ENCODE peak calls at places on chromosomes 1 and 21, in eight cellular contexts. One of them, this sample, is unnamed.

GRCh38 chr1:221778125-221778524 is 36.2 kb upstream of the DUSP10 start:
- DNase-seq in endodermal cell: no peak
- DNase-seq in activated naive CD4-positive, alpha-beta T cell treated with Interleukin-2 at 50 U/mL for 16 hours: no peak
- DNase-seq in H4: no peak
- DNase-seq in AG10803: no peak
- DNase-seq in stimulated activated CD4-positive, alpha-beta T cell treated with anti-CD3 and anti-CD28 coated beads, Interleukin-1b, Interleukin-23, amount 100 ng/mL, for 24 hours: no peak
- DNase-seq in effector memory CD4-positive, alpha-beta T cell: no peak
- DNase-seq in GM12892: no peak
- DNase-seq in this sample: no peak

GRCh38 chr1:10400013-10400412 is 1.1 kb downstream of the PGD start:
- DNase-seq in endodermal cell: peak
- DNase-seq in activated naive CD4-positive, alpha-beta T cell treated with Interleukin-2 at 50 U/mL for 16 hours: no peak
- DNase-seq in H4: no peak
- DNase-seq in AG10803: no peak
- DNase-seq in stimulated activated CD4-positive, alpha-beta T cell treated with anti-CD3 and anti-CD28 coated beads, Interleukin-1b, Interleukin-23, amount 100 ng/mL, for 24 hours: no peak
- DNase-seq in effector memory CD4-positive, alpha-beta T cell: no peak
- DNase-seq in GM12892: no peak
- DNase-seq in this sample: no peak

GRCh38 chr1:14968251-14968812 is 185.2 kb upstream of the TMEM51 start:
- DNase-seq in endodermal cell: no peak
- DNase-seq in activated naive CD4-positive, alpha-beta T cell treated with Interleukin-2 at 50 U/mL for 16 hours: no peak
- DNase-seq in H4: peak
- DNase-seq in AG10803: peak
- DNase-seq in stimulated activated CD4-positive, alpha-beta T cell treated with anti-CD3 and anti-CD28 coated beads, Interleukin-1b, Interleukin-23, amount 100 ng/mL, for 24 hours: no peak
- DNase-seq in effector memory CD4-positive, alpha-beta T cell: no peak
- DNase-seq in GM12892: no peak
- DNase-seq in this sample: no peak

GRCh38 chr1:78095618-78096416 is 50.1 kb downstream of the GIPC2 start:
- DNase-seq in endodermal cell: no peak
- DNase-seq in activated naive CD4-positive, alpha-beta T cell treated with Interleukin-2 at 50 U/mL for 16 hours: no peak
- DNase-seq in H4: no peak
- DNase-seq in AG10803: peak
- DNase-seq in stimulated activated CD4-positive, alpha-beta T cell treated with anti-CD3 and anti-CD28 coated beads, Interleukin-1b, Interleukin-23, amount 100 ng/mL, for 24 hours: no peak
- DNase-seq in effector memory CD4-positive, alpha-beta T cell: no peak
- DNase-seq in GM12892: no peak
- DNase-seq in this sample: no peak

GRCh38 chr1:100722211-100722610 is 2.7 kb downstream of the VCAM1 start:
- DNase-seq in endodermal cell: no peak
- DNase-seq in activated naive CD4-positive, alpha-beta T cell treated with Interleukin-2 at 50 U/mL for 16 hours: no peak
- DNase-seq in H4: no peak
- DNase-seq in AG10803: peak
- DNase-seq in stimulated activated CD4-positive, alpha-beta T cell treated with anti-CD3 and anti-CD28 coated beads, Interleukin-1b, Interleukin-23, amount 100 ng/mL, for 24 hours: no peak
- DNase-seq in effector memory CD4-positive, alpha-beta T cell: no peak
- DNase-seq in GM12892: no peak
- DNase-seq in this sample: no peak

GRCh38 chr21:46325073-46325912 is 1.3 kb downstream of the PCNT start:
- DNase-seq in endodermal cell: peak
- DNase-seq in activated naive CD4-positive, alpha-beta T cell treated with Interleukin-2 at 50 U/mL for 16 hours: peak
- DNase-seq in H4: peak
- DNase-seq in AG10803: peak
- DNase-seq in stimulated activated CD4-positive, alpha-beta T cell treated with anti-CD3 and anti-CD28 coated beads, Interleukin-1b, Interleukin-23, amount 100 ng/mL, for 24 hours: no peak
- DNase-seq in effector memory CD4-positive, alpha-beta T cell: peak
- DNase-seq in GM12892: peak
- DNase-seq in this sample: no peak

GRCh38 chr21:46552865-46553379 is 52.0 kb downstream of the S100B start:
- DNase-seq in endodermal cell: no peak
- DNase-seq in activated naive CD4-positive, alpha-beta T cell treated with Interleukin-2 at 50 U/mL for 16 hours: no peak
- DNase-seq in H4: no peak
- DNase-seq in AG10803: no peak
- DNase-seq in stimulated activated CD4-positive, alpha-beta T cell treated with anti-CD3 and anti-CD28 coated beads, Interleukin-1b, Interleukin-23, amount 100 ng/mL, for 24 hours: no peak
- DNase-seq in effector memory CD4-positive, alpha-beta T cell: no peak
- DNase-seq in GM12892: no peak
- DNase-seq in this sample: no peak

GRCh38 chr1:65539272-65540131 is 119.0 kb downstream of the LEPR start:
- DNase-seq in endodermal cell: no peak
- DNase-seq in activated naive CD4-positive, alpha-beta T cell treated with Interleukin-2 at 50 U/mL for 16 hours: no peak
- DNase-seq in H4: no peak
- DNase-seq in AG10803: peak
- DNase-seq in stimulated activated CD4-positive, alpha-beta T cell treated with anti-CD3 and anti-CD28 coated beads, Interleukin-1b, Interleukin-23, amount 100 ng/mL, for 24 hours: no peak
- DNase-seq in effector memory CD4-positive, alpha-beta T cell: no peak
- DNase-seq in GM12892: no peak
- DNase-seq in this sample: no peak

GRCh38 chr1:37237948-37238347 is 203.6 kb upstream of the GRIK3 start:
- DNase-seq in endodermal cell: no peak
- DNase-seq in activated naive CD4-positive, alpha-beta T cell treated with Interleukin-2 at 50 U/mL for 16 hours: no peak
- DNase-seq in H4: no peak
- DNase-seq in AG10803: no peak
- DNase-seq in stimulated activated CD4-positive, alpha-beta T cell treated with anti-CD3 and anti-CD28 coated beads, Interleukin-1b, Interleukin-23, amount 100 ng/mL, for 24 hours: no peak
- DNase-seq in effector memory CD4-positive, alpha-beta T cell: no peak
- DNase-seq in GM12892: no peak
- DNase-seq in this sample: no peak

GRCh38 chr1:184954232-184954995 is 19.9 kb downstream of the NIBAN1 start:
- DNase-seq in endodermal cell: no peak
- DNase-seq in activated naive CD4-positive, alpha-beta T cell treated with Interleukin-2 at 50 U/mL for 16 hours: no peak
- DNase-seq in H4: no peak
- DNase-seq in AG10803: no peak
- DNase-seq in stimulated activated CD4-positive, alpha-beta T cell treated with anti-CD3 and anti-CD28 coated beads, Interleukin-1b, Interleukin-23, amount 100 ng/mL, for 24 hours: no peak
- DNase-seq in effector memory CD4-positive, alpha-beta T cell: no peak
- DNase-seq in GM12892: no peak
- DNase-seq in this sample: no peak

GRCh38 chr1:154443274-154444013 is 38.3 kb downstream of the IL6R start:
- DNase-seq in endodermal cell: no peak
- DNase-seq in activated naive CD4-positive, alpha-beta T cell treated with Interleukin-2 at 50 U/mL for 16 hours: no peak
- DNase-seq in H4: no peak
- DNase-seq in AG10803: no peak
- DNase-seq in stimulated activated CD4-positive, alpha-beta T cell treated with anti-CD3 and anti-CD28 coated beads, Interleukin-1b, Interleukin-23, amount 100 ng/mL, for 24 hours: no peak
- DNase-seq in effector memory CD4-positive, alpha-beta T cell: no peak
- DNase-seq in GM12892: no peak
- DNase-seq in this sample: no peak

GRCh38 chr1:200473698-200474371 is 64.0 kb upstream of the ZNF281 start:
- DNase-seq in endodermal cell: no peak
- DNase-seq in activated naive CD4-positive, alpha-beta T cell treated with Interleukin-2 at 50 U/mL for 16 hours: peak
- DNase-seq in H4: no peak
- DNase-seq in AG10803: peak
- DNase-seq in stimulated activated CD4-positive, alpha-beta T cell treated with anti-CD3 and anti-CD28 coated beads, Interleukin-1b, Interleukin-23, amount 100 ng/mL, for 24 hours: no peak
- DNase-seq in effector memory CD4-positive, alpha-beta T cell: no peak
- DNase-seq in GM12892: no peak
- DNase-seq in this sample: no peak

GRCh38 chr1:246517391-246517790 is 10.3 kb upstream of the SMYD3 start:
- DNase-seq in endodermal cell: peak
- DNase-seq in activated naive CD4-positive, alpha-beta T cell treated with Interleukin-2 at 50 U/mL for 16 hours: no peak
- DNase-seq in H4: no peak
- DNase-seq in AG10803: no peak
- DNase-seq in stimulated activated CD4-positive, alpha-beta T cell treated with anti-CD3 and anti-CD28 coated beads, Interleukin-1b, Interleukin-23, amount 100 ng/mL, for 24 hours: no peak
- DNase-seq in effector memory CD4-positive, alpha-beta T cell: no peak
- DNase-seq in GM12892: no peak
- DNase-seq in this sample: no peak

GRCh38 chr1:20717452-20718342 is at the start of gene KIF17:
- DNase-seq in endodermal cell: peak
- DNase-seq in activated naive CD4-positive, alpha-beta T cell treated with Interleukin-2 at 50 U/mL for 16 hours: peak
- DNase-seq in H4: no peak
- DNase-seq in AG10803: peak
- DNase-seq in stimulated activated CD4-positive, alpha-beta T cell treated with anti-CD3 and anti-CD28 coated beads, Interleukin-1b, Interleukin-23, amount 100 ng/mL, for 24 hours: no peak
- DNase-seq in effector memory CD4-positive, alpha-beta T cell: peak
- DNase-seq in GM12892: peak
- DNase-seq in this sample: no peak

GRCh38 chr1:95168638-95169411 is 51.7 kb downstream of the TLCD4 start:
- DNase-seq in endodermal cell: peak
- DNase-seq in activated naive CD4-positive, alpha-beta T cell treated with Interleukin-2 at 50 U/mL for 16 hours: no peak
- DNase-seq in H4: no peak
- DNase-seq in AG10803: no peak
- DNase-seq in stimulated activated CD4-positive, alpha-beta T cell treated with anti-CD3 and anti-CD28 coated beads, Interleukin-1b, Interleukin-23, amount 100 ng/mL, for 24 hours: no peak
- DNase-seq in effector memory CD4-positive, alpha-beta T cell: no peak
- DNase-seq in GM12892: no peak
- DNase-seq in this sample: no peak

GRCh38 chr1:192809286-192810252 is 730 bp downstream of the RGS2 start:
- DNase-seq in endodermal cell: no peak
- DNase-seq in activated naive CD4-positive, alpha-beta T cell treated with Interleukin-2 at 50 U/mL for 16 hours: peak
- DNase-seq in H4: peak
- DNase-seq in AG10803: peak
- DNase-seq in stimulated activated CD4-positive, alpha-beta T cell treated with anti-CD3 and anti-CD28 coated beads, Interleukin-1b, Interleukin-23, amount 100 ng/mL, for 24 hours: no peak
- DNase-seq in effector memory CD4-positive, alpha-beta T cell: peak
- DNase-seq in GM12892: no peak
- DNase-seq in this sample: no peak

GRCh38 chr1:72281637-72282270 is 585 bp downstream of the NEGR1 start:
- DNase-seq in endodermal cell: no peak
- DNase-seq in activated naive CD4-positive, alpha-beta T cell treated with Interleukin-2 at 50 U/mL for 16 hours: no peak
- DNase-seq in H4: peak
- DNase-seq in AG10803: no peak
- DNase-seq in stimulated activated CD4-positive, alpha-beta T cell treated with anti-CD3 and anti-CD28 coated beads, Interleukin-1b, Interleukin-23, amount 100 ng/mL, for 24 hours: no peak
- DNase-seq in effector memory CD4-positive, alpha-beta T cell: no peak
- DNase-seq in GM12892: no peak
- DNase-seq in this sample: no peak

GRCh38 chr1:221865808-221866207 is 123.9 kb upstream of the DUSP10 start:
- DNase-seq in endodermal cell: no peak
- DNase-seq in activated naive CD4-positive, alpha-beta T cell treated with Interleukin-2 at 50 U/mL for 16 hours: no peak
- DNase-seq in H4: no peak
- DNase-seq in AG10803: peak
- DNase-seq in stimulated activated CD4-positive, alpha-beta T cell treated with anti-CD3 and anti-CD28 coated beads, Interleukin-1b, Interleukin-23, amount 100 ng/mL, for 24 hours: no peak
- DNase-seq in effector memory CD4-positive, alpha-beta T cell: no peak
- DNase-seq in GM12892: no peak
- DNase-seq in this sample: no peak

GRCh38 chr1:248696775-248697174 is 5.8 kb downstream of the OR14I1 start:
- DNase-seq in endodermal cell: no peak
- DNase-seq in activated naive CD4-positive, alpha-beta T cell treated with Interleukin-2 at 50 U/mL for 16 hours: no peak
- DNase-seq in H4: no peak
- DNase-seq in AG10803: no peak
- DNase-seq in stimulated activated CD4-positive, alpha-beta T cell treated with anti-CD3 and anti-CD28 coated beads, Interleukin-1b, Interleukin-23, amount 100 ng/mL, for 24 hours: no peak
- DNase-seq in effector memory CD4-positive, alpha-beta T cell: no peak
- DNase-seq in GM12892: no peak
- DNase-seq in this sample: no peak

GRCh38 chr1:109181085-109181806 is 32.5 kb upstream of the SARS1 start:
- DNase-seq in endodermal cell: no peak
- DNase-seq in activated naive CD4-positive, alpha-beta T cell treated with Interleukin-2 at 50 U/mL for 16 hours: no peak
- DNase-seq in H4: no peak
- DNase-seq in AG10803: peak
- DNase-seq in stimulated activated CD4-positive, alpha-beta T cell treated with anti-CD3 and anti-CD28 coated beads, Interleukin-1b, Interleukin-23, amount 100 ng/mL, for 24 hours: no peak
- DNase-seq in effector memory CD4-positive, alpha-beta T cell: no peak
- DNase-seq in GM12892: no peak
- DNase-seq in this sample: no peak

GRCh38 chr21:38067086-38067739 is 151.0 kb upstream of the KCNJ6 start:
- DNase-seq in endodermal cell: no peak
- DNase-seq in activated naive CD4-positive, alpha-beta T cell treated with Interleukin-2 at 50 U/mL for 16 hours: no peak
- DNase-seq in H4: no peak
- DNase-seq in AG10803: peak
- DNase-seq in stimulated activated CD4-positive, alpha-beta T cell treated with anti-CD3 and anti-CD28 coated beads, Interleukin-1b, Interleukin-23, amount 100 ng/mL, for 24 hours: no peak
- DNase-seq in effector memory CD4-positive, alpha-beta T cell: no peak
- DNase-seq in GM12892: no peak
- DNase-seq in this sample: no peak

GRCh38 chr1:64060611-64061302 is 142.7 kb upstream of the UBE2U start:
- DNase-seq in endodermal cell: no peak
- DNase-seq in activated naive CD4-positive, alpha-beta T cell treated with Interleukin-2 at 50 U/mL for 16 hours: no peak
- DNase-seq in H4: no peak
- DNase-seq in AG10803: no peak
- DNase-seq in stimulated activated CD4-positive, alpha-beta T cell treated with anti-CD3 and anti-CD28 coated beads, Interleukin-1b, Interleukin-23, amount 100 ng/mL, for 24 hours: no peak
- DNase-seq in effector memory CD4-positive, alpha-beta T cell: no peak
- DNase-seq in GM12892: no peak
- DNase-seq in this sample: no peak

GRCh38 chr1:23417570-23417969 is 7.0 kb downstream of the TCEA3 start:
- DNase-seq in endodermal cell: no peak
- DNase-seq in activated naive CD4-positive, alpha-beta T cell treated with Interleukin-2 at 50 U/mL for 16 hours: no peak
- DNase-seq in H4: no peak
- DNase-seq in AG10803: peak
- DNase-seq in stimulated activated CD4-positive, alpha-beta T cell treated with anti-CD3 and anti-CD28 coated beads, Interleukin-1b, Interleukin-23, amount 100 ng/mL, for 24 hours: no peak
- DNase-seq in effector memory CD4-positive, alpha-beta T cell: no peak
- DNase-seq in GM12892: no peak
- DNase-seq in this sample: no peak

GRCh38 chr1:79532555-79532954 is 526.0 kb upstream of the ADGRL4 start:
- DNase-seq in endodermal cell: no peak
- DNase-seq in activated naive CD4-positive, alpha-beta T cell treated with Interleukin-2 at 50 U/mL for 16 hours: no peak
- DNase-seq in H4: no peak
- DNase-seq in AG10803: no peak
- DNase-seq in stimulated activated CD4-positive, alpha-beta T cell treated with anti-CD3 and anti-CD28 coated beads, Interleukin-1b, Interleukin-23, amount 100 ng/mL, for 24 hours: no peak
- DNase-seq in effector memory CD4-positive, alpha-beta T cell: no peak
- DNase-seq in GM12892: no peak
- DNase-seq in this sample: no peak

GRCh38 chr21:38609580-38609979 is 111.3 kb upstream of the ERG start:
- DNase-seq in endodermal cell: no peak
- DNase-seq in activated naive CD4-positive, alpha-beta T cell treated with Interleukin-2 at 50 U/mL for 16 hours: no peak
- DNase-seq in H4: no peak
- DNase-seq in AG10803: no peak
- DNase-seq in stimulated activated CD4-positive, alpha-beta T cell treated with anti-CD3 and anti-CD28 coated beads, Interleukin-1b, Interleukin-23, amount 100 ng/mL, for 24 hours: no peak
- DNase-seq in effector memory CD4-positive, alpha-beta T cell: no peak
- DNase-seq in GM12892: no peak
- DNase-seq in this sample: no peak

GRCh38 chr1:246219508-246220030 is 287.5 kb downstream of the SMYD3 start:
- DNase-seq in endodermal cell: peak
- DNase-seq in activated naive CD4-positive, alpha-beta T cell treated with Interleukin-2 at 50 U/mL for 16 hours: no peak
- DNase-seq in H4: no peak
- DNase-seq in AG10803: peak
- DNase-seq in stimulated activated CD4-positive, alpha-beta T cell treated with anti-CD3 and anti-CD28 coated beads, Interleukin-1b, Interleukin-23, amount 100 ng/mL, for 24 hours: no peak
- DNase-seq in effector memory CD4-positive, alpha-beta T cell: no peak
- DNase-seq in GM12892: no peak
- DNase-seq in this sample: no peak

GRCh38 chr1:64482128-64482527 is 12.2 kb downstream of the CACHD1 start:
- DNase-seq in endodermal cell: no peak
- DNase-seq in activated naive CD4-positive, alpha-beta T cell treated with Interleukin-2 at 50 U/mL for 16 hours: no peak
- DNase-seq in H4: no peak
- DNase-seq in AG10803: no peak
- DNase-seq in stimulated activated CD4-positive, alpha-beta T cell treated with anti-CD3 and anti-CD28 coated beads, Interleukin-1b, Interleukin-23, amount 100 ng/mL, for 24 hours: no peak
- DNase-seq in effector memory CD4-positive, alpha-beta T cell: no peak
- DNase-seq in GM12892: no peak
- DNase-seq in this sample: no peak

GRCh38 chr1:164805399-164805798 is 246.4 kb downstream of the PBX1 start:
- DNase-seq in endodermal cell: no peak
- DNase-seq in activated naive CD4-positive, alpha-beta T cell treated with Interleukin-2 at 50 U/mL for 16 hours: no peak
- DNase-seq in H4: no peak
- DNase-seq in AG10803: no peak
- DNase-seq in stimulated activated CD4-positive, alpha-beta T cell treated with anti-CD3 and anti-CD28 coated beads, Interleukin-1b, Interleukin-23, amount 100 ng/mL, for 24 hours: no peak
- DNase-seq in effector memory CD4-positive, alpha-beta T cell: no peak
- DNase-seq in GM12892: no peak
- DNase-seq in this sample: no peak

GRCh38 chr1:53091841-53092645 is 30.0 kb downstream of the PODN start:
- DNase-seq in endodermal cell: no peak
- DNase-seq in activated naive CD4-positive, alpha-beta T cell treated with Interleukin-2 at 50 U/mL for 16 hours: no peak
- DNase-seq in H4: peak
- DNase-seq in AG10803: peak
- DNase-seq in stimulated activated CD4-positive, alpha-beta T cell treated with anti-CD3 and anti-CD28 coated beads, Interleukin-1b, Interleukin-23, amount 100 ng/mL, for 24 hours: no peak
- DNase-seq in effector memory CD4-positive, alpha-beta T cell: no peak
- DNase-seq in GM12892: no peak
- DNase-seq in this sample: no peak

GRCh38 chr21:32457360-32457840 is 44.9 kb downstream of the EVA1C start:
- DNase-seq in endodermal cell: no peak
- DNase-seq in activated naive CD4-positive, alpha-beta T cell treated with Interleukin-2 at 50 U/mL for 16 hours: no peak
- DNase-seq in H4: peak
- DNase-seq in AG10803: peak
- DNase-seq in stimulated activated CD4-positive, alpha-beta T cell treated with anti-CD3 and anti-CD28 coated beads, Interleukin-1b, Interleukin-23, amount 100 ng/mL, for 24 hours: no peak
- DNase-seq in effector memory CD4-positive, alpha-beta T cell: no peak
- DNase-seq in GM12892: no peak
- DNase-seq in this sample: no peak

GRCh38 chr1:31802190-31803150 is 13.4 kb downstream of the SPOCD1 start:
- DNase-seq in endodermal cell: no peak
- DNase-seq in activated naive CD4-positive, alpha-beta T cell treated with Interleukin-2 at 50 U/mL for 16 hours: no peak
- DNase-seq in H4: no peak
- DNase-seq in AG10803: peak
- DNase-seq in stimulated activated CD4-positive, alpha-beta T cell treated with anti-CD3 and anti-CD28 coated beads, Interleukin-1b, Interleukin-23, amount 100 ng/mL, for 24 hours: no peak
- DNase-seq in effector memory CD4-positive, alpha-beta T cell: no peak
- DNase-seq in GM12892: no peak
- DNase-seq in this sample: no peak

GRCh38 chr1:89822109-89822962 is 1.5 kb downstream of the LRRC8D start:
- DNase-seq in endodermal cell: peak
- DNase-seq in activated naive CD4-positive, alpha-beta T cell treated with Interleukin-2 at 50 U/mL for 16 hours: no peak
- DNase-seq in H4: no peak
- DNase-seq in AG10803: no peak
- DNase-seq in stimulated activated CD4-positive, alpha-beta T cell treated with anti-CD3 and anti-CD28 coated beads, Interleukin-1b, Interleukin-23, amount 100 ng/mL, for 24 hours: no peak
- DNase-seq in effector memory CD4-positive, alpha-beta T cell: no peak
- DNase-seq in GM12892: no peak
- DNase-seq in this sample: no peak

GRCh38 chr1:204041232-204041767 is 31.6 kb upstream of the SOX13 start:
- DNase-seq in endodermal cell: no peak
- DNase-seq in activated naive CD4-positive, alpha-beta T cell treated with Interleukin-2 at 50 U/mL for 16 hours: no peak
- DNase-seq in H4: no peak
- DNase-seq in AG10803: peak
- DNase-seq in stimulated activated CD4-positive, alpha-beta T cell treated with anti-CD3 and anti-CD28 coated beads, Interleukin-1b, Interleukin-23, amount 100 ng/mL, for 24 hours: no peak
- DNase-seq in effector memory CD4-positive, alpha-beta T cell: no peak
- DNase-seq in GM12892: no peak
- DNase-seq in this sample: no peak

GRCh38 chr1:51417496-51418383 is 87.4 kb upstream of the TTC39A start:
- DNase-seq in endodermal cell: no peak
- DNase-seq in activated naive CD4-positive, alpha-beta T cell treated with Interleukin-2 at 50 U/mL for 16 hours: no peak
- DNase-seq in H4: no peak
- DNase-seq in AG10803: peak
- DNase-seq in stimulated activated CD4-positive, alpha-beta T cell treated with anti-CD3 and anti-CD28 coated beads, Interleukin-1b, Interleukin-23, amount 100 ng/mL, for 24 hours: no peak
- DNase-seq in effector memory CD4-positive, alpha-beta T cell: no peak
- DNase-seq in GM12892: no peak
- DNase-seq in this sample: no peak

This sample was measured in NCI-H1048.